ENCODE peak calls at places on chromosome 4, in five cellular contexts. I, N, P, X and Q are unnamed samples. For H3K27me3, the result is how much of the 10 kb centered on the place peaks cover.

GRCh38 chr4:107719211-107719926 is 665 bp downstream of the PAPSS1 start:
- DNase-seq in I (no peak), N (peak), P (no peak), X (peak), Q (no peak)

GRCh38 chr4:102338405-102338804 is 6.9 kb downstream of the SLC39A8 start:
- DNase-seq in I (no peak), N (no peak), P (no peak), X (peak), Q (no peak)

GRCh38 chr4:54400802-54401201 is 171.7 kb downstream of the PDGFRA start:
- DNase-seq in I (no peak), N (no peak), P (no peak), X (peak), Q (no peak)

GRCh38 chr4:17094209-17094608 is 195.8 kb upstream of the LDB2 start:
- DNase-seq in I (no peak), N (no peak), P (no peak), X (peak), Q (no peak)

GRCh38 chr4:53804719-53805118 is 213.4 kb upstream of the LNX1 start:
- DNase-seq in I (no peak), N (peak), P (peak), X (no peak), Q (peak)

GRCh38 chr4:148831945-148832344 is 389.7 kb upstream of the NR3C2 start:
- DNase-seq in I (no peak), N (no peak), P (no peak), X (peak), Q (no peak)

GRCh38 chr4:171265190-171265818 is 547.9 kb upstream of the GALNTL6 start:
- DNase-seq in I (no peak), N (no peak), P (no peak), X (no peak), Q (no peak)

GRCh38 chr4:98618670-98619069 is 39.7 kb downstream of the TSPAN5 start:
- DNase-seq in I (no peak), N (no peak), P (no peak), X (no peak), Q (no peak)

GRCh38 chr4:138734746-138735145 is 280.8 kb upstream of the NOCT start:
- DNase-seq in I (no peak), N (no peak), P (no peak), X (peak), Q (no peak)

GRCh38 chr4:66097271-66097670 is 427.0 kb upstream of the EPHA5 start:
- DNase-seq in I (no peak), N (no peak), P (no peak), X (no peak), Q (no peak)

GRCh38 chr4:82467442-82467841 is 37.1 kb downstream of the ENOPH1 start:
- DNase-seq in I (no peak), N (no peak), P (no peak), X (no peak), Q (no peak)

GRCh38 chr4:75542824-75543223 is 13.0 kb upstream of the ODAPH start:
- DNase-seq in I (no peak), N (no peak), P (no peak), X (peak), Q (no peak)

GRCh38 chr4:40546506-40546905 is 83.2 kb downstream of the RBM47 start:
- DNase-seq in I (no peak), N (peak), P (peak), X (no peak), Q (peak)

GRCh38 chr4:25376754-25377571 is at the start of gene ANAPC4:
- DNase-seq in I (peak), N (peak), P (peak), X (peak), Q (peak)
- TF ChIP-seq CTCF in I (peak), N (no peak), P (peak), X (no peak), Q (peak)

DNA sequence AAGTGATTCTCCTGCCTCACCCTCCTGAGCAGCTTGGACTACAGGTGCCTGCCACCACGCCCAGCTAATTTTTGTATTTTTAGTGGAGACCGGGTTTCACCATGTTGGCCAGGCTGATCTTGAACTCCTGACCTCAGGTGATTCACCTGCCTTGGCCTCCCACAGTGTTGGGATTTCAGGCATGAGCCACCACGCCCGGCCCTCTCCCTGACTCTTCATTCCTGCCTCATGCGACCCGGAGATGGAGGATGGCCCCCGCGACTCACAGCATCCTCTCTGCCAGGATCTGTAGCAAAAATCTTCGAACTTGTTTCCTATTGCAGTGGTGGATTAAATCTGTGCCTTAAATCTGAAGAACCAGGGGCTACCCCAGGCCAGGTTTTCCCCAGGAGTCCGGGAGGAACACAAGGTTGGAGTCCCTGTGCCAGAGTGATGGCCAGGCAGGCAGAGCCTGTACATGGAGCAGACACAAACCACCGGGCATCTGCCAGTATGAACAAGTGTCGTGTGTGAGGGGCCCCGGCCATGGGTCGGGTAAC is 11.5 kb downstream of the CPLX1 start:
- DNase-seq in I (no peak), N (no peak), P (no peak), X (no peak), Q (no peak)
- H3K27me3 ChIP-seq in I (half or more), N (under half), P (under half), X (under half), Q (under half)

DNA sequence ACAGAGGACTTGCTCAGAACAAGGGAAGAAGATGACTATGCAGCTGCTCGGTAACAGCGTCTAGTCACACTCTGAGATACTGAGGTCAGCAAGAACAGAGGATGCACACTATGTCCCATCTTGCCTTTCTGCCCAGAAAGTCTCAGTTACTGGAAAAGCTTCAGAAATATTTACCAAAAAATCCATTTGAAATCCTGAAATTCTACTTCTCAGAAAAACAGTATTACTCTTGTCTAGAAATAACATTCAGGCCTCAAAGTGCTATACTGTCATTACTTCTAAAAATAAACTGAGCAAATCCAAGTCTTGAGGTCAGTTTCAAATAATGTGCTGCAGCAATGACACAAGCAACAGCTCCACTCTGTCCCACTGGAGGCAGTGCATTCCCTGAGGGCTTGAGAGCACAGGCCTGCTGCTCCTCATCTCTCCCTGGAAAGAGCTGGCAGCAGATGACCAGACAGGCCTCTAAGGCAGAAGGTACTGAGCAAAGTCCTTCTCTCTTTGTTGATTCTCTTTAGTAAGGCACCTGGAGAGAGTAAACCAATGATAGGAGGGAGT is 76.9 kb downstream of the CAMK2D start:
- DNase-seq in I (no peak), N (no peak), P (peak), X (peak), Q (peak)
- TF ChIP-seq CTCF in I (no peak), N (no peak), P (peak), X (peak), Q (no peak)

GRCh38 chr4:183860110-183860509 is 45.0 kb upstream of the STOX2 start:
- DNase-seq in I (no peak), N (no peak), P (no peak), X (no peak), Q (no peak)
- H3K27me3 ChIP-seq in I (under half), N (under half), P (under half), X (under half), Q (under half)

DNA sequence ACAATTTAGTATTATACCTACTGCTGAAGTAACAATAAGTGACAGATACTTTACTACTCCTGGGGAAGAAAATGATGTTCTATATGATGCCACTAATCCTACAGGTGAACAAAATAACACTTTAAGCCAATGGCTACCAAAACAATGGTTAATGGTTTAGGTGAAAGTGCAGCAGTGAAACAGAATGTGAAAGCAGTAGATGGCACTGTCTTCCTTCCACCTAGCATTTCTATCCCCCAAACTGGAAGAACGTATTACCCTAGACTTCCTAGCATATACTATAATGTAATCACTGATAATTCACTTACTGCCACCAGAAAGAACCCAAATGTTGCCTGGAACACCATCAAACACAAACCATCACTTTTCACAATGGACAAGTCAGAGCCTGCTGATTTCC is 18.9 kb upstream of the CABS1 start:
- DNase-seq in I (no peak), N (no peak), P (no peak), X (no peak), Q (no peak)
- TF ChIP-seq CTCF in I (no peak), N (no peak), P (no peak), X (no peak), Q (no peak)

GRCh38 chr4:13540446-13541175 is 3.7 kb downstream of the NKX3-2 start:
- DNase-seq in I (no peak), N (no peak), P (no peak), X (no peak), Q (no peak)
- H3K27me3 ChIP-seq in I (half or more), N (half or more), P (under half), X (half or more), Q (half or more)

GRCh38 chr4:78004270-78004669 is 52.9 kb upstream of the FRAS1 start:
- DNase-seq in I (no peak), N (no peak), P (no peak), X (peak), Q (no peak)
- TF ChIP-seq CTCF in I (no peak), N (no peak), P (no peak), X (no peak), Q (no peak)

DNA sequence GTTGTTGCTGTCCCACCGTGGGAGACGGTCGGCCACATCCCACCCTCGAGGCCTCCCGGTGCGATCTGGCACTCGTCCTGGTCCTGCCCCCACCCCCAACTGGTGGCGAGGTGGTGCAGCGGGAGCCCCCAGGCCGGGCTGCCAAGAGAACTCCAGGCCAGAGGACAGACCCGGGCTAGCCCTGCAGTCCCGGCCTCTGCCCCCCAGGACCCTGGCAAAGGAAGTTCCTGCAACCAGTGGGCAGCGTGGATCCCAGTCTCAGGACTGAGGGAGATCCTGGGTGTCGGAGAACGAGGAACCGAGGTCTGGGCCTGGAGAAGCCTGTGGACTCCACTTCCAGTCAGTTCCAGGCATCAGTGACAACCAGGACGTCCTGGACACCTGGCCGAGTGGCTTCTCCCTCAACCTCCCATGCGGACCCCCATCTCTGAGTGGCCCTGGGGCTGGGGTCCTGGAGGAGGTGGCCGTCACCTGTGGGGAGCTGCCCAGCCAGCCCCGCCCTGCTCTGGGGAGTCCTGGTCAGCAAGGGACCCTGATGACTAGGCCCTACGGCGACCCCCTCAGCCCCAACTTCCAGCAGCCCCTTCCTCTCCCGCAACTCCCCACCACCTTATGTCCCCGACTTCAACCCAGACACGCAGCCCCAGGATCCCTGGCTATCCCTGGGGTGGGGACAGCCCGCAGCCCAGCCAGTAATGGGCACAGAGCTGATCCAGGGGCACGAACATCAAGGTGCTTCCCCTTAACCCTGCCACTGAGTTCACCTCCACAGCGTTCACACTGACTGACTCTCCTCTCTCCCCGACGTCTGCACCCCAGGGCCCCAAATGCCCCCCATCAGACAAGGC is 53.6 kb upstream of the NKX1-1 start:
- DNase-seq in I (peak), N (no peak), P (no peak), X (no peak), Q (no peak)
- H3K27me3 ChIP-seq in I (half or more), N (under half), P (under half), X (under half), Q (under half)